ENCODE peak calls at places on chromosome 11, in four cellular contexts. One of them, this sample, is unnamed.
A peak's percentile ranks its signal among the peaks of the same experiment; 100 is the strongest.

GRCh38 chr11:4704054-4704789 is at the start of gene MMP26:
- DNase-seq in heart right ventricle: no peak
- DNase-seq in uterus: no peak
- DNase-seq in tibial nerve: no peak
- DNase-seq in this sample: no peak

GRCh38 chr11:118522571-118523072 is 4.7 kb upstream of the TTC36 start:
- DNase-seq in heart right ventricle: no peak
- DNase-seq in uterus: no peak
- DNase-seq in tibial nerve: no peak
- DNase-seq in this sample: no peak

GRCh38 chr11:77154381-77155081 is 26.5 kb downstream of the MYO7A start:
- DNase-seq in heart right ventricle: peak; percentile 57
- DNase-seq in uterus: no peak
- DNase-seq in tibial nerve: no peak
- DNase-seq in this sample: peak; percentile 76

GRCh38 chr11:132972565-132972964 is 559.7 kb downstream of the OPCML start:
- DNase-seq in heart right ventricle: no peak
- DNase-seq in uterus: no peak
- DNase-seq in tibial nerve: no peak
- DNase-seq in this sample: peak; percentile 78

GRCh38 chr11:89633125-89633695 is 76.9 kb upstream of the TRIM77 start:
- DNase-seq in heart right ventricle: no peak
- DNase-seq in uterus: no peak
- DNase-seq in tibial nerve: no peak
- DNase-seq in this sample: no peak

GRCh38 chr11:91396243-91397133 is 828.1 kb upstream of the FAT3 start:
- DNase-seq in heart right ventricle: no peak
- DNase-seq in uterus: no peak
- DNase-seq in tibial nerve: no peak
- DNase-seq in this sample: no peak

GRCh38 chr11:131675489-131675888 is 305.1 kb downstream of the NTM start:
- DNase-seq in heart right ventricle: no peak
- DNase-seq in uterus: no peak
- DNase-seq in tibial nerve: no peak
- DNase-seq in this sample: no peak

GRCh38 chr11:128714881-128715280 is 21.0 kb downstream of the FLI1 start:
- DNase-seq in heart right ventricle: no peak
- DNase-seq in uterus: no peak
- DNase-seq in tibial nerve: no peak
- DNase-seq in this sample: no peak

GRCh38 chr11:8098361-8098760 is 17.4 kb downstream of the TUB start:
- DNase-seq in heart right ventricle: no peak
- DNase-seq in uterus: no peak
- DNase-seq in tibial nerve: no peak
- DNase-seq in this sample: no peak

GRCh38 chr11:130208241-130209127 is 48.9 kb downstream of the ST14 start:
- DNase-seq in heart right ventricle: no peak
- DNase-seq in uterus: no peak
- DNase-seq in tibial nerve: no peak
- DNase-seq in this sample: no peak

GRCh38 chr11:46675288-46675851 is 25.0 kb downstream of the ARHGAP1 start:
- DNase-seq in heart right ventricle: peak; percentile 56
- DNase-seq in uterus: peak; percentile 76
- DNase-seq in tibial nerve: peak; percentile 57
- DNase-seq in this sample: no peak

GRCh38 chr11:106133529-106133928 is 56.1 kb downstream of the AASDHPPT start:
- DNase-seq in heart right ventricle: no peak
- DNase-seq in uterus: no peak
- DNase-seq in tibial nerve: no peak
- DNase-seq in this sample: no peak

GRCh38 chr11:108933630-108934029 is 268.8 kb downstream of the DDX10 start:
- DNase-seq in heart right ventricle: no peak
- DNase-seq in uterus: no peak
- DNase-seq in tibial nerve: no peak
- DNase-seq in this sample: no peak

GRCh38 chr11:10414181-10414580 is 40.9 kb upstream of the AMPD3 start:
- DNase-seq in heart right ventricle: no peak
- DNase-seq in uterus: no peak
- DNase-seq in tibial nerve: no peak
- DNase-seq in this sample: no peak
- H3K27ac ChIP-seq in heart right ventricle: peak overlapping the region; percentile 77
- H3K27ac ChIP-seq in uterus: no peak overlapping the region
- H3K27ac ChIP-seq in tibial nerve: no peak overlapping the region
- H3K27ac ChIP-seq in this sample: no peak overlapping the region

GRCh38 chr11:10930961-10931760 is 73.3 kb upstream of the ZBED5 start:
- DNase-seq in heart right ventricle: peak; percentile 80
- DNase-seq in uterus: peak; percentile 86
- DNase-seq in tibial nerve: peak; percentile 29
- DNase-seq in this sample: peak; percentile 55

GRCh38 chr11:10930224-10930960 is 72.5 kb upstream of the ZBED5 start:
- DNase-seq in heart right ventricle: no peak
- DNase-seq in uterus: peak; percentile 31
- DNase-seq in tibial nerve: no peak
- DNase-seq in this sample: no peak

GRCh38 chr11:10933455-10934292 is 75.8 kb upstream of the ZBED5 start:
- DNase-seq in heart right ventricle: peak; percentile 91
- DNase-seq in uterus: peak; percentile 94
- DNase-seq in tibial nerve: peak; percentile 82
- DNase-seq in this sample: peak; percentile 85

GRCh38 chr11:10932976-10933375 is 75.1 kb upstream of the ZBED5 start:
- DNase-seq in heart right ventricle: no peak
- DNase-seq in uterus: no peak
- DNase-seq in tibial nerve: no peak
- DNase-seq in this sample: no peak

DNA sequence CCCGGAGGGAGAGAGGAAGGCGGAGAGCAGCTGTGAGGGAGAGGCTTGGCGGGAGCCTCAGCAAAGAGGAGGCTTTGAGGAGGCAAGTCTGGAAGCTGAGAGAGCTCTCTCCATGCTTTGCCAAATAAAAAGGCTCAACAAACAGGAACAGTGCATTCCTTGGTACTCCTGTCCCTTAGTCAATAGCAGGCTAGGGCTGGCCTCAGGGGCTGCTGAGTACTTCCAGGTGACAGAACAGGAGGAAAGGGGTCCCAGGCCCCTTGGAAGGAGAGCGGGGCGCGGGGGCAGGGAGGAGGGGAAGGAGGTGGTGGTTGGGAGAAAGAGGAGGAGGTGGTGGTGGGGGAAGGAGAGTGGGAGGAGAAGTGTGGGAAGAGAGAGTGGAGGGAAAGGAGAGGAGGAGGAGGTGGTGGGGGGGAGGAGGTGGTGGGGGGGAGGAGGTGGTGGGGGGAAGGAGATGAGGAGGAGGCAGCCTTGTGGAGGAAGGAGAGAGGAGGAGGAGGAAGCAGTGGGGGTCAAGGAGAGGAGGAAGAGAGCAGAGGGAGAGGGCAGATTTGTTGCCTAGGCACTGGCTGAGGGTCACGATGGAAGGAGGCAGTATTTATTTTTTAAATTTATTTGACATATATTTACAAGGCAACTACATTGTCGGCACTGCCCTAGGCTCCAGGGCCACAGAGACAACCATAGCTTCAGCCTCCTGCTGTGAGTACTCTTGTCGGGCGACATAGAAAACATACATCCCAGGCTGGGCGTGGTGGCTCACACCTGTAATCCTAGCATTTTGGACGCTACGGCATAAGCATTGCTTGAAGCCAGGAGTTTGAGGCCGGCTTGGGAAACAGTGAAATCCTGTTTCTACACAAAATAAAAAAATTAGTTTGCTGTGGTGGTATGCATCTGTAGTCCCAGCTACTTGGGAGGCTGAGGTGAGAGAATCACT is 74.2 kb upstream of the ZBED5 start:
- DNase-seq in heart right ventricle: no peak
- DNase-seq in uterus: peak; percentile 68
- DNase-seq in tibial nerve: no peak
- DNase-seq in this sample: no peak
- H3K27ac ChIP-seq in heart right ventricle: peak overlapping the region; percentile 90
- H3K27ac ChIP-seq in uterus: peak overlapping the region; percentile 98
- H3K27ac ChIP-seq in tibial nerve: peak overlapping the region; percentile 87
- H3K27ac ChIP-seq in this sample: peak overlapping the region; percentile 74

GRCh38 chr11:34631737-34632104 is 10.8 kb downstream of the EHF start:
- DNase-seq in heart right ventricle: no peak
- DNase-seq in uterus: no peak
- DNase-seq in tibial nerve: no peak
- DNase-seq in this sample: no peak

GRCh38 chr11:34636127-34636526 is 15.2 kb downstream of the EHF start:
- DNase-seq in heart right ventricle: no peak
- DNase-seq in uterus: no peak
- DNase-seq in tibial nerve: no peak
- DNase-seq in this sample: no peak

GRCh38 chr11:34633640-34633989 is 12.7 kb downstream of the EHF start:
- DNase-seq in heart right ventricle: no peak
- DNase-seq in uterus: no peak
- DNase-seq in tibial nerve: no peak
- DNase-seq in this sample: no peak

GRCh38 chr11:34632105-34632780 is 11.3 kb downstream of the EHF start:
- DNase-seq in heart right ventricle: peak; percentile 34
- DNase-seq in uterus: no peak
- DNase-seq in tibial nerve: no peak
- DNase-seq in this sample: peak; percentile 20

GRCh38 chr11:34633990-34634725 is 13.3 kb downstream of the EHF start:
- DNase-seq in heart right ventricle: no peak
- DNase-seq in uterus: no peak
- DNase-seq in tibial nerve: no peak
- DNase-seq in this sample: no peak
- H3K27ac ChIP-seq in heart right ventricle: no peak overlapping the region
- H3K27ac ChIP-seq in uterus: no peak overlapping the region
- H3K27ac ChIP-seq in tibial nerve: no peak overlapping the region
- H3K27ac ChIP-seq in this sample: no peak overlapping the region

DNA sequence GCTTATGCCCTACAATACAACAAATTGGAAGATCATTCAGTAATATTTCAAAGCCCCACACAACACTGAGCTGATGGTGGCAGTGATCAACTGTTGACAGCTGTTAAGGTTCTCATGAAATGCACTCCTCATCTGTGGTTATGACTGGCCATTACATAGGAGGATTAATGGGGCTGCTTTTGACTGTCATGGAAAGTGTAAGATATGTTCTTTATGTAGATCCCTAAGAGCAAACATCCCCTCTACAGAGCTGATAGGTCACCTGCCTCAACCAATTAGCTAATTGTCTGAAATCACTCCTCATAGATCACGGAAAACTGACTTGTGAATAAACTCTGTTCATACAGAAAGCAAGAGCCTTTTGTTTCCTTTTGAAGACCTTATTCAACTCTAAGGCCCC is 78.1 kb downstream of the GAB2 start:
- DNase-seq in heart right ventricle: no peak
- DNase-seq in uterus: no peak
- DNase-seq in tibial nerve: no peak
- DNase-seq in this sample: no peak
- H3K27ac ChIP-seq in heart right ventricle: no peak overlapping the region
- H3K27ac ChIP-seq in uterus: no peak overlapping the region
- H3K27ac ChIP-seq in tibial nerve: no peak overlapping the region
- H3K27ac ChIP-seq in this sample: peak overlapping the region; percentile 64

GRCh38 chr11:67458266-67458665 is 3.1 kb downstream of the CABP4 start:
- DNase-seq in heart right ventricle: no peak
- DNase-seq in uterus: no peak
- DNase-seq in tibial nerve: no peak
- DNase-seq in this sample: no peak
- H3K27ac ChIP-seq in heart right ventricle: no peak overlapping the region
- H3K27ac ChIP-seq in uterus: no peak overlapping the region
- H3K27ac ChIP-seq in tibial nerve: no peak overlapping the region
- H3K27ac ChIP-seq in this sample: no peak overlapping the region